ENCODE peak calls at places on chromosome 10, in seven cellular contexts. One of them, this sample, is unnamed.

GRCh38 chr10:70587045-70587658 is 15.4 kb downstream of the PRF1 start:
- DNase-seq in HCT116: no peak
- DNase-seq in SK-N-SH: no peak
- DNase-seq in H1: no peak
- DNase-seq in GM12878: peak
- DNase-seq in K562: no peak
- DNase-seq in HepG2: no peak
- DNase-seq in this sample: no peak

GRCh38 chr10:106563384-106563783 is 601.1 kb downstream of the SORCS1 start:
- DNase-seq in HCT116: no peak
- DNase-seq in SK-N-SH: no peak
- DNase-seq in H1: no peak
- DNase-seq in GM12878: no peak
- DNase-seq in K562: no peak
- DNase-seq in HepG2: no peak
- DNase-seq in this sample: no peak

GRCh38 chr10:4512557-4513286 is 313.3 kb upstream of the AKR1E2 start:
- DNase-seq in HCT116: peak
- DNase-seq in SK-N-SH: peak
- DNase-seq in H1: no peak
- DNase-seq in GM12878: no peak
- DNase-seq in K562: peak
- DNase-seq in HepG2: peak
- DNase-seq in this sample: peak

GRCh38 chr10:75294866-75295692 is 59.3 kb upstream of the COMTD1 start:
- DNase-seq in HCT116: peak
- DNase-seq in SK-N-SH: peak
- DNase-seq in H1: peak
- DNase-seq in GM12878: no peak
- DNase-seq in K562: peak
- DNase-seq in HepG2: peak
- DNase-seq in this sample: peak

GRCh38 chr10:44199991-44200655 is 184.8 kb downstream of the CXCL12 start:
- DNase-seq in HCT116: no peak
- DNase-seq in SK-N-SH: no peak
- DNase-seq in H1: no peak
- DNase-seq in GM12878: no peak
- DNase-seq in K562: no peak
- DNase-seq in HepG2: no peak
- DNase-seq in this sample: no peak

GRCh38 chr10:65861249-65861648 is 1064.6 kb upstream of the LRRTM3 start:
- DNase-seq in HCT116: peak
- DNase-seq in SK-N-SH: no peak
- DNase-seq in H1: no peak
- DNase-seq in GM12878: peak
- DNase-seq in K562: no peak
- DNase-seq in HepG2: no peak
- DNase-seq in this sample: no peak

GRCh38 chr10:58068809-58069208 is 198.9 kb downstream of the IPMK start:
- DNase-seq in HCT116: no peak
- DNase-seq in SK-N-SH: no peak
- DNase-seq in H1: no peak
- DNase-seq in GM12878: no peak
- DNase-seq in K562: no peak
- DNase-seq in HepG2: no peak
- DNase-seq in this sample: peak

GRCh38 chr10:133143546-133143945 is 16.5 kb upstream of the KNDC1 start:
- DNase-seq in HCT116: no peak
- DNase-seq in SK-N-SH: no peak
- DNase-seq in H1: no peak
- DNase-seq in GM12878: no peak
- DNase-seq in K562: no peak
- DNase-seq in HepG2: no peak
- DNase-seq in this sample: no peak

GRCh38 chr10:113663142-113663541 is 699 bp downstream of the NRAP start:
- DNase-seq in HCT116: no peak
- DNase-seq in SK-N-SH: no peak
- DNase-seq in H1: no peak
- DNase-seq in GM12878: no peak
- DNase-seq in K562: no peak
- DNase-seq in HepG2: no peak
- DNase-seq in this sample: no peak

GRCh38 chr10:92242910-92243671 is 47.8 kb downstream of the CPEB3 start:
- DNase-seq in HCT116: peak
- DNase-seq in SK-N-SH: peak
- DNase-seq in H1: no peak
- DNase-seq in GM12878: no peak
- DNase-seq in K562: peak
- DNase-seq in HepG2: peak
- DNase-seq in this sample: peak

GRCh38 chr10:77524300-77524711 is 113.3 kb downstream of the KCNMA1 start:
- DNase-seq in HCT116: no peak
- DNase-seq in SK-N-SH: no peak
- DNase-seq in H1: no peak
- DNase-seq in GM12878: no peak
- DNase-seq in K562: no peak
- DNase-seq in HepG2: no peak
- DNase-seq in this sample: no peak

GRCh38 chr10:20897146-20897834 is at the start of gene NEBL:
- DNase-seq in HCT116: no peak
- DNase-seq in SK-N-SH: no peak
- DNase-seq in H1: no peak
- DNase-seq in GM12878: no peak
- DNase-seq in K562: no peak
- DNase-seq in HepG2: no peak
- DNase-seq in this sample: no peak

GRCh38 chr10:114872519-114873087 is 51.0 kb downstream of the FHIP2A start:
- DNase-seq in HCT116: no peak
- DNase-seq in SK-N-SH: no peak
- DNase-seq in H1: no peak
- DNase-seq in GM12878: no peak
- DNase-seq in K562: no peak
- DNase-seq in HepG2: no peak
- DNase-seq in this sample: no peak

GRCh38 chr10:110337906-110338305 is 33.2 kb upstream of the SMNDC1 start:
- DNase-seq in HCT116: no peak
- DNase-seq in SK-N-SH: no peak
- DNase-seq in H1: no peak
- DNase-seq in GM12878: no peak
- DNase-seq in K562: no peak
- DNase-seq in HepG2: no peak
- DNase-seq in this sample: no peak

DNA sequence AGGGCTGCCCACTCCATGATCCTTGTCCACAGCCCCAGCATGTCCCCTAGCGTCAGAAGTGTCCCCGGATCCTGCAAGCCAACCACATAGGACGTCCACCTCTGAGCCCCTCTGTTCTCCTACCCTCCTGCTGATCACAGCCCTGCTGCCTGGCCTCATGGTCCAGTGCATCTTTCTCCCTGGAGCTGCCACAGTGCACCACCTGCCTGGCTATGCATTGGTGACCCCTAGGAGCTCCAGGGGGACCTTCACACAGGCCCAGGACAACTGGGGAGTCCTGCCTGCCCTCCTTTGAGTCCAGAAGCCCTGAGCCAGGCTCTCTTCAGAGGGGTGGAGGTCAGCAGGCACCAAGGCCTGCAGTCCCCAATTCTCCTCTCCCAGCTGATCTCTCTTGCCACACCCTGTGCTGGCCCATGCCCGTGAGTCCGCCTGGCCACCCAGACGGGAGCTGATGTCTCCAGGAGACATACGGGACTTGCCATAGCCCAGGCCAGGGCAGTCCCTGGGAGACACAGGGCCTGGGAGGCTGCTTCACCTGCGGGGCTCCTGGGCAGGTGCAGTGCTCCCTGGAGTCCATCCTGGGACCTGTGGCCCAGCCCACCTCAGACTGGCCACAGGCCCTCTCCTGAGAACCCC is 77.4 kb upstream of the RET start:
- DNase-seq in HCT116: no peak
- DNase-seq in SK-N-SH: peak
- DNase-seq in H1: peak
- DNase-seq in GM12878: no peak
- DNase-seq in K562: no peak
- DNase-seq in HepG2: no peak
- DNase-seq in this sample: no peak
- TF ChIP-seq JUND in HCT116: no peak
- TF ChIP-seq JUND in SK-N-SH: no peak
- TF ChIP-seq JUND in H1: no peak
- TF ChIP-seq JUND in GM12878: no peak
- TF ChIP-seq JUND in K562: no peak
- TF ChIP-seq JUND in HepG2: no peak
- TF ChIP-seq JUND in this sample: no peak

DNA sequence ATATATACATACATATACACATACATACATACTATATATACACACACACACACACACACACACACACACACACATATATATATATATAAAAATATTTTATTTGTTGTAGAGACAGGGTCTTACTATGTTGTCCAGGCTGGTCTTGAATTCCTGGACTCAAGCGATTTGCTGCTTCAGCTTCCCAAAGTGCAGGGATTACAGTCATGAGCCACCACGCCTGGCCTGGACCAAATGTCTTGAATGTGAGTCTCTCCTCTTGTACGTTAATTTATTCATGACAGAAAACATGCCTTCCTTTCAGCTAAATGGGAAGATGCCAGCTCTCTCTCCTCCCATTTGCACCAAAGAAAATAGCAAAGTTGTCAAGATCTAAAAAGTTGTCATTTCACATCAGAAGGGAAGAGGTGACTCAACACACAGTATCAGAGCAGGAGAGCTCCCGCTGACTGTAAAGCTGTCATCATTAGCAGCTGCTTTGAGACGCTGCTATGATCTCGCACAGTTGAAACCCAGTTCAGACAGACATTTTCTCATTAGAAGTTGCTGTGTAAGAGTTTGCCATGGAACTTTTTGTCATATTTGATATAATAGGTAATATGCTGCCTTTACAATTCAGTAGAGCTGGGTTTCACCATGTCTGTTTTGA is 224.3 kb downstream of the SFMBT2 start:
- DNase-seq in HCT116: no peak
- DNase-seq in SK-N-SH: no peak
- DNase-seq in H1: no peak
- DNase-seq in GM12878: no peak
- DNase-seq in K562: peak
- DNase-seq in HepG2: no peak
- DNase-seq in this sample: no peak
- TF ChIP-seq JUND in HCT116: no peak
- TF ChIP-seq JUND in SK-N-SH: no peak
- TF ChIP-seq JUND in H1: no peak
- TF ChIP-seq JUND in GM12878: no peak
- TF ChIP-seq JUND in K562: peak
- TF ChIP-seq JUND in HepG2: no peak
- TF ChIP-seq JUND in this sample: no peak

DNA sequence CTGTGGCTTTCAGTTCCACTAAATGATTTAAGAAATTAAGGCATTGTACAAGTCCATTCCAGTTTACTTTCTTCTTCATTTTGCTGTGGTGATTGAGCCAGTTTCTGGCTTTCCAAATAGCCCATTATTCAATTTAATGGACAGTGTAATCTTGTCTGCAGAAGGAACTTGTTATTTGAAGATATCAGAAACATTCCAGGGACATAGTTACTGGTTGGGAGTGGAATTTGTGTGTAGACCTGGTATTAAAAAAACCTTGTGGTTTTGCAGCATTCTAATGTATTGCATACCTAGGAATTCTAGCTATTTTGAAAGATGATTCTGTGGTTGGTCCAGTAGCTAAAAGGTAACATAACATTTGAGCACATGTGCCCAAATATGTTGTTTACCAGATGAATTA is 72.2 kb downstream of the MCU start:
- DNase-seq in HCT116: no peak
- DNase-seq in SK-N-SH: no peak
- DNase-seq in H1: no peak
- DNase-seq in GM12878: no peak
- DNase-seq in K562: no peak
- DNase-seq in HepG2: peak
- DNase-seq in this sample: no peak
- TF ChIP-seq JUND in HCT116: no peak
- TF ChIP-seq JUND in SK-N-SH: peak
- TF ChIP-seq JUND in H1: no peak
- TF ChIP-seq JUND in GM12878: no peak
- TF ChIP-seq JUND in K562: no peak
- TF ChIP-seq JUND in HepG2: no peak
- TF ChIP-seq JUND in this sample: no peak

GRCh38 chr10:127570036-127570435 is 20.9 kb downstream of the NPS start:
- DNase-seq in HCT116: no peak
- DNase-seq in SK-N-SH: no peak
- DNase-seq in H1: no peak
- DNase-seq in GM12878: no peak
- DNase-seq in K562: no peak
- DNase-seq in HepG2: no peak
- DNase-seq in this sample: no peak
- TF ChIP-seq JUND in HCT116: no peak
- TF ChIP-seq JUND in SK-N-SH: no peak
- TF ChIP-seq JUND in H1: no peak
- TF ChIP-seq JUND in GM12878: no peak
- TF ChIP-seq JUND in K562: no peak
- TF ChIP-seq JUND in HepG2: no peak
- TF ChIP-seq JUND in this sample: no peak

DNA sequence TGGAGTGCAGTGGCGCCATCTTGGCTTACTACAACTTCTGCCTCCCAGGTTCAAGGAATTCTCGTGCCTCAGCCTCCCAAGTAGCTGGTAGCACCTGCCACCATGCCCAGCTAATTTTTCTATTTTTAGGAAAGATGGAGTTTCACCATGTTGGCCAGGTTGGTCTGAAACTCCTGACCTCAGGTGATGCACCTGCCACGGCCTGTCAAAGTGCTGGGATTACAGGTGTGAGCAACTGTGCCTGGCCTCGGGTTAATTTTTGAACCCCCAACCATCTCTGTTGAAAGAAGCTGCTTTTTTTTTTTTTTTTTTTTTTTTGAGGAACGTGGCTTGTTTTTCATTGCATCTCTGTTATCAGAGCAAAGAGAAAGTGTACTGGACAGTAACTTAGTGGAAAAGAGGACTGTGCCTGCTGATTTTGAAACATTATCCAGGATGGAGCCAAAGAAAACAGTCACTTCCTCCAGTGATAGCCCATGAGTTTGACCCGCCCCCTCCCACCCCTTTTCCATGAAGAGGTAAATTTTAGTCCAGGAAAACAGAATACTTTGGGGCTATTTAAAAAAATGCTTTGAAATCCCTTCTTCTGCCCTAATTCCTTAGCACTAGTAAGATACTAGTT is 38.3 kb downstream of the WBP1L start:
- DNase-seq in HCT116: no peak
- DNase-seq in SK-N-SH: no peak
- DNase-seq in H1: no peak
- DNase-seq in GM12878: no peak
- DNase-seq in K562: no peak
- DNase-seq in HepG2: no peak
- DNase-seq in this sample: no peak
- TF ChIP-seq JUND in HCT116: no peak
- TF ChIP-seq JUND in SK-N-SH: no peak
- TF ChIP-seq JUND in H1: no peak
- TF ChIP-seq JUND in GM12878: no peak
- TF ChIP-seq JUND in K562: no peak
- TF ChIP-seq JUND in HepG2: no peak
- TF ChIP-seq JUND in this sample: no peak

GRCh38 chr10:30170814-30171213 is 111.4 kb upstream of the JCAD start:
- DNase-seq in HCT116: no peak
- DNase-seq in SK-N-SH: no peak
- DNase-seq in H1: no peak
- DNase-seq in GM12878: no peak
- DNase-seq in K562: no peak
- DNase-seq in HepG2: no peak
- DNase-seq in this sample: no peak
- TF ChIP-seq JUND in HCT116: no peak
- TF ChIP-seq JUND in SK-N-SH: peak
- TF ChIP-seq JUND in H1: no peak
- TF ChIP-seq JUND in GM12878: no peak
- TF ChIP-seq JUND in K562: peak
- TF ChIP-seq JUND in HepG2: no peak
- TF ChIP-seq JUND in this sample: no peak